ENCODE peak calls at places on chromosomes 12 and 14, in eight cellular contexts. E, L, W, Y, I, G, U and D are unnamed samples.

GRCh38 chr12:80420075-80420474 is 24.0 kb upstream of the PTPRQ start:
- DNase-seq in E (no peak), L (no peak), W (no peak), Y (no peak), I (no peak), G (no peak), U (no peak), D (no peak)

GRCh38 chr12:24795699-24796385 is 153.1 kb downstream of the BCAT1 start:
- DNase-seq in E (no peak), L (no peak), W (no peak), Y (no peak), I (no peak), G (no peak), U (no peak), D (no peak)

GRCh38 chr14:64826845-64827244 is 52.9 kb downstream of the SPTB start:
- DNase-seq in E (no peak), L (no peak), W (no peak), Y (no peak), I (no peak), G (no peak), U (no peak), D (no peak)

GRCh38 chr12:121911824-121912585 is 6.4 kb upstream of the CFAP251 start:
- DNase-seq in E (no peak), L (no peak), W (no peak), Y (no peak), I (no peak), G (no peak), U (no peak), D (no peak)

GRCh38 chr12:4289334-4289878 is 15.8 kb downstream of the CCND2 start:
- DNase-seq in E (no peak), L (no peak), W (no peak), Y (peak; percentile 69), I (no peak), G (no peak), U (no peak), D (no peak)

GRCh38 chr12:26318661-26319068 is 123.3 kb downstream of the SSPN start:
- DNase-seq in E (no peak), L (peak; percentile 61), W (no peak), Y (no peak), I (no peak), G (peak; percentile 29), U (peak; percentile 75), D (peak; percentile 80)

GRCh38 chr14:29222671-29223268 is 456.2 kb downstream of the FOXG1 start:
- DNase-seq in E (peak; percentile 41), L (no peak), W (peak; percentile 0), Y (no peak), I (no peak), G (no peak), U (no peak), D (peak; percentile 45)

GRCh38 chr12:11651785-11652184 is 2.3 kb downstream of the ETV6 start:
- DNase-seq in E (no peak), L (no peak), W (no peak), Y (no peak), I (no peak), G (no peak), U (no peak), D (no peak)

GRCh38 chr14:75667099-75667498 is 6.1 kb downstream of the TTLL5 start:
- DNase-seq in E (no peak), L (no peak), W (no peak), Y (no peak), I (no peak), G (no peak), U (no peak), D (no peak)
- H3K4me1 ChIP-seq in E (peaks cover 5% of the 10 kb centered on the region), L (peaks cover 5% of the 10 kb centered on the region), W (no peaks in the 10 kb centered on the region), Y (peaks cover 5% of the 10 kb centered on the region), I (no peaks in the 10 kb centered on the region), G (peaks cover 5% of the 10 kb centered on the region), U (peaks cover 2% of the 10 kb centered on the region), D (peaks cover 2% of the 10 kb centered on the region)

GRCh38 chr14:26839481-26839880 is 241.6 kb upstream of the NOVA1 start:
- DNase-seq in E (no peak), L (no peak), W (no peak), Y (no peak), I (no peak), G (no peak), U (no peak), D (no peak)

GRCh38 chr14:26845106-26845818 is 247.4 kb upstream of the NOVA1 start:
- DNase-seq in E (peak; percentile 54), L (no peak), W (no peak), Y (no peak), I (no peak), G (no peak), U (no peak), D (no peak)

GRCh38 chr14:26846388-26846787 is 248.6 kb upstream of the NOVA1 start:
- DNase-seq in E (no peak), L (no peak), W (no peak), Y (no peak), I (no peak), G (no peak), U (no peak), D (no peak)

GRCh38 chr14:26841361-26841760 is 243.5 kb upstream of the NOVA1 start:
- DNase-seq in E (no peak), L (no peak), W (no peak), Y (no peak), I (peak; percentile 45), G (no peak), U (no peak), D (no peak)

DNA sequence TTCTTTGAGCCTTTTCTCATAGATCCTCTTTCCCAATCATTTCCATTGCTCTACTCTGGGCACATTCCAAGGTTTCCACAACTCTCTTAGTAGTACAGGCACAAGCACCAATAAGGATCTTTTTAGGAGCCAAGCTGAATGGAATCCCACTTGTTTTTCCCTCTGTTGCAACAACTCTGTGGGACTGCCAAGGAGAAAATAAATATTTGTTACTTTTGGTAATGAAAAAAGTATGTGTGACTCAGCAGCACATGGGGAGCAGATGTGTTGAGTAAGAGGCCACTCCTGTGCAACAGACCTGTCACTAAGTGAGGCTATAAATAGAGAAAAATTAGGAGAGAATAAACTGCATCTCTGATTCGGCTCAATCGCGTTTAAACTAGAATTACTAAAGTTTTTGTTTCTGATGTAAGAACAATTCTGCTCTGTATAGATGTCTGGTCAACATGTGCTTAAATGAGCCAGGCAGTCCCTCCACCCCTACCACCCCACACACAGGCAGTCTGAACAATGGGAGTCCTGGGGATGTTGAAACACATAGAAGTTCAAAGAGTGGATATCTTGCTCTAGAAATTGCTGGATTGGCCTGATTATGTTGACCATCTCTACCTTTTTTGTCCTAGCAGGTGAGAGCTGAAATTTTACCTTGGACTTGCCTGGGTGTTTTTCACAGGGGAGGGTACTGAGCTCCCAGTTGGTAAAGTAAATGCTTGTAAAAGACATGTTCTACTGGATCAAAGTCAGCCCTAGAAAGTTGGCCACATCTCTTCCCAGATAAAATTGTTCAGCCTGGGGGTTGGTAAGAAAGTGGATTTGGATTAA is 244.3 kb upstream of the NOVA1 start:
- DNase-seq in E (peak; percentile 96), L (peak; percentile 43), W (no peak), Y (no peak), I (peak; percentile 94), G (peak; percentile 77), U (no peak), D (peak; percentile 66)
- H3K27ac ChIP-seq in E (peak overlapping the region; percentile 84), L (peak overlapping the region; percentile 83), W (no peak overlapping the region), Y (no peak overlapping the region), I (peak overlapping the region; percentile 92), G (peak overlapping the region; percentile 77), U (peak overlapping the region; percentile 73), D (no peak overlapping the region)

DNA sequence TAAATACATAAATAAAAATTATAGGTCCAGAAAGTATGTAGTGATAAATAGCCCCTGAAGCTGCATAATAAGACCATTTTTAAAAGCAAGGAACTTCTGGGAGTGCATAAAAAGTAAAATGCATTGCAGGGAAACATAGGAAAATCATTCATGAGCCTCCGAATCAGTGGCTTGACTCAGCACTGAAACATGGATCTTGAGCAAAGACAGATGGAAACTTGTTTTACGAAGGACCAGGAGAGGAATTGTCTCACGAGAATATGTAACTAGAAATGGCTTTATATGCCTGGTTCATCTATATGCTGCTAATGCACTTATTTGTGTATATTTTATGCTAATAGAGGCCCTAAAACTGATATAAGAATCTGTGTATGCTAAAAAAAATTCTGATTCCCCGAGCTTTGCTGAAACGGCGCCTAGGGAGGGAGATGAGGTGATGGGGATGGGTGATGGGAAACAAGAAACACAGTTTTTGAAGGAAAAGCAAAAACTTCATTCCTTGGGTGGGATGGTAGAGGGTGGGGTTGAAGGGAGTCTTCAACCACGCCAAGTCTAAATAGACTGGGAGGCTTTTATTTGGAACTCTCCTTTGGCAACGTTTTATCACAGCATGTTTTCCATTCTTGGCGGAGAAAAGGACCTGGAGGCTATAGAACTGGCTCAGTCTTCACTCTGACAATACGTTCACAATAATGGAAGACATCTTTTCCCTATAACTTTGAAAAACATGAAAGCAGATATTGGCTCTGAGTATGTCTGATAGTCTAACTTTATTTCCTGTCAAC is 14.5 kb downstream of the TMEM30B start:
- DNase-seq in E (no peak), L (no peak), W (no peak), Y (no peak), I (no peak), G (no peak), U (no peak), D (no peak)
- H3K4me3 ChIP-seq in E (no peak overlapping the region), L (no peak overlapping the region), W (no peak overlapping the region), Y (no peak overlapping the region), I (no peak overlapping the region), G (no peak overlapping the region), U (no peak overlapping the region), D (no peak overlapping the region)

GRCh38 chr12:57220770-57221168 is 4.2 kb downstream of the NXPH4 start:
- DNase-seq in E (no peak), L (no peak), W (no peak), Y (no peak), I (no peak), G (no peak), U (no peak), D (no peak)

GRCh38 chr12:57218030-57218853 is 1.6 kb downstream of the NXPH4 start:
- DNase-seq in E (no peak), L (no peak), W (peak; percentile 50), Y (no peak), I (no peak), G (no peak), U (no peak), D (no peak)

GRCh38 chr12:57221169-57221917 is 4.7 kb downstream of the NXPH4 start:
- DNase-seq in E (no peak), L (no peak), W (no peak), Y (no peak), I (no peak), G (no peak), U (no peak), D (no peak)

GRCh38 chr12:57219205-57219992 is 2.8 kb downstream of the NXPH4 start:
- DNase-seq in E (no peak), L (no peak), W (no peak), Y (peak; percentile 80), I (no peak), G (no peak), U (no peak), D (no peak)

DNA sequence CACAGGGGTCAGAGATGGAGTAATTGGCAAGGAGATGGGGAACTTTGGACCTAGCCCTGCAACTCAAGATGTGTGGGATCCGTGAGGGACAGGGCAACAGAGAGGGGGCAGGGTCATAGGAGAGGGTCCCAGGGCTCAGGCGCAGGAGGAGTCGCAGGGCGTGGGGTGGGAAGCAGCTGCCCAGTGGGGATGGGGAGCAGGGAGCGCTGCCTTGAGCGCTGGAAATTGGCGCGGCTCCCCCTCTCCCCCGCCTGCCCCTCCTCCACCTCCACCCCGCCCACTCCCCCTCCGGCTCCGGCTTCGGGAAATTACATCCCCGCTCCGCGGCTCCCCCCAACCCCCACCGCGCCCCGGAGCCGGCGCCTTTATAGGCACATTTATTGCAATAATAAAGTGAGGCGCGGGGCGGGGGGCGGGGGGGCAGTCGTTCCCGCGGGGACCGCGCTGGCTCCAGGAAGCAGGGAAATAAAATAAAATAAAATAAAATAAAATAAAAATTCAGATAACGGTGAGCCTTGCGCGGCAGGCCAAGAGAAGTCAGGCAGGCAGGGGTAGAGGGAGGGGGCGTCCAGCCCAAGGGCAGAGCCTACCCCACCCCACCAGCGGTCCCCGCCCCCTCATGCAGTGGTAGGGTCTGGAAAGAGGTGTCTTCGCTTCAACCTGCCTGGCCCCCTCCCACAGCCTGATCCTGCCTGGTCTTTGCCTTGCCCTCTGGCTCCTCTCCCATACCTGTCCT is 3.6 kb downstream of the NXPH4 start:
- DNase-seq in E (no peak), L (no peak), W (peak; percentile 77), Y (peak; percentile 62), I (no peak), G (no peak), U (no peak), D (no peak)
- H3K4me1 ChIP-seq in E (peaks cover 17% of the 10 kb centered on the region), L (peaks cover 32% of the 10 kb centered on the region), W (no peaks in the 10 kb centered on the region), Y (peaks cover 63% of the 10 kb centered on the region), I (peaks cover 11% of the 10 kb centered on the region), G (peaks cover 29% of the 10 kb centered on the region), U (peaks cover 22% of the 10 kb centered on the region), D (peaks cover 15% of the 10 kb centered on the region)